ENCODE peak calls at places on chromosome 6, in five cellular contexts. B is esophagus squamous epithelium, O is mammary epithelial cell, V is heart left ventricle, F is right cardiac atrium. E is an unnamed sample.

GRCh38 chr6:156839591-156840001 is 62.4 kb downstream of the ARID1B start:
- DNase-seq in B (no peak), O (no peak), V (peak; percentile 55), F (peak; percentile 74), E (no peak)

GRCh38 chr6:134735461-134735860 is 214.4 kb downstream of the ALDH8A1 start:
- DNase-seq in B (no peak), O (no peak), V (no peak), F (no peak), E (no peak)

GRCh38 chr6:125904871-125905270 is 51.7 kb upstream of the HINT3 start:
- DNase-seq in B (no peak), O (peak; percentile 99), V (no peak), F (no peak), E (no peak)

GRCh38 chr6:158666637-158667359 is 16.9 kb downstream of the SYTL3 start:
- DNase-seq in B (no peak), O (no peak), V (no peak), F (no peak), E (peak; percentile 84)

GRCh38 chr6:157754351-157754750 is 68.7 kb upstream of the SNX9 start:
- DNase-seq in B (no peak), O (no peak), V (no peak), F (no peak), E (no peak)

GRCh38 chr6:37134622-37135191 is 35.2 kb upstream of the PIM1 start:
- DNase-seq in B (no peak), O (peak; percentile 95), V (no peak), F (no peak), E (no peak)

GRCh38 chr6:133587841-133588240 is 301.1 kb upstream of the TCF21 start:
- DNase-seq in B (no peak), O (no peak), V (no peak), F (no peak), E (no peak)

GRCh38 chr6:161921602-161922400 is 647.9 kb upstream of the AGPAT4 start:
- DNase-seq in B (no peak), O (no peak), V (no peak), F (no peak), E (no peak)

GRCh38 chr6:159125977-159126376 is 43.2 kb upstream of the FNDC1 start:
- DNase-seq in B (no peak), O (no peak), V (peak; percentile 87), F (peak; percentile 71), E (no peak)

GRCh38 chr6:89643411-89643810 is 4.9 kb upstream of the LYRM2 start:
- DNase-seq in B (no peak), O (no peak), V (no peak), F (no peak), E (no peak)

GRCh38 chr6:157535354-157536217 is 154.6 kb downstream of the ZDHHC14 start:
- DNase-seq in B (no peak), O (peak; percentile 91), V (no peak), F (no peak), E (no peak)

GRCh38 chr6:3451498-3451897 is 5.4 kb downstream of the SLC22A23 start:
- DNase-seq in B (no peak), O (no peak), V (no peak), F (no peak), E (no peak)

GRCh38 chr6:79498842-79499241 is 38.4 kb downstream of the LCA5 start:
- DNase-seq in B (no peak), O (no peak), V (no peak), F (no peak), E (no peak)

GRCh38 chr6:159916752-159917151 is 26.0 kb downstream of the MAS1 start:
- DNase-seq in B (no peak), O (no peak), V (no peak), F (no peak), E (no peak)

GRCh38 chr6:2542858-2543218 is 207.9 kb downstream of the MYLK4 start:
- DNase-seq in B (no peak), O (peak; percentile 94), V (no peak), F (no peak), E (no peak)

GRCh38 chr6:164106345-164106769 is 691.8 kb downstream of the QKI start:
- DNase-seq in B (no peak), O (no peak), V (peak; percentile 83), F (peak; percentile 86), E (no peak)

GRCh38 chr6:37624121-37624520 is 73.6 kb downstream of the MDGA1 start:
- DNase-seq in B (no peak), O (peak; percentile 82), V (no peak), F (no peak), E (no peak)

GRCh38 chr6:131382646-131383045 is 190.4 kb upstream of the ARG1 start:
- DNase-seq in B (no peak), O (no peak), V (no peak), F (no peak), E (no peak)

GRCh38 chr6:109008951-109009760 is 85.5 kb downstream of the SESN1 start:
- DNase-seq in B (peak; percentile 66), O (peak; percentile 89), V (peak; percentile 98), F (peak; percentile 99), E (peak; percentile 98)

GRCh38 chr6:156652231-156652750 is 124.9 kb upstream of the ARID1B start:
- DNase-seq in B (no peak), O (no peak), V (no peak), F (no peak), E (no peak)

GRCh38 chr6:14430218-14430617 is 312.6 kb downstream of the CD83 start:
- DNase-seq in B (no peak), O (no peak), V (no peak), F (no peak), E (no peak)

GRCh38 chr6:65760285-65760684 is 53.3 kb upstream of the EYS start:
- DNase-seq in B (no peak), O (no peak), V (no peak), F (no peak), E (no peak)

GRCh38 chr6:106448000-106448426 is 87.5 kb downstream of the CRYBG1 start:
- DNase-seq in B (no peak), O (no peak), V (peak; percentile 31), F (peak; percentile 54), E (peak; percentile 68)

GRCh38 chr6:121497869-121498462 is 62.5 kb downstream of the GJA1 start:
- DNase-seq in B (no peak), O (no peak), V (no peak), F (no peak), E (no peak)

GRCh38 chr6:127026247-127026646 is 92.2 kb upstream of the RSPO3 start:
- DNase-seq in B (no peak), O (peak; percentile 72), V (no peak), F (no peak), E (no peak)

GRCh38 chr6:67640462-67640861 is 994.6 kb upstream of the ADGRB3 start:
- DNase-seq in B (no peak), O (no peak), V (no peak), F (no peak), E (no peak)

GRCh38 chr6:116266803-116267202 is 12.9 kb downstream of the TSPYL1 start:
- DNase-seq in B (no peak), O (peak; percentile 63), V (no peak), F (no peak), E (no peak)

GRCh38 chr6:3036861-3037469 is 31.3 kb upstream of the RIPK1 start:
- DNase-seq in B (no peak), O (no peak), V (no peak), F (no peak), E (no peak)

GRCh38 chr6:15510536-15511247 is 152.1 kb downstream of the DTNBP1 start:
- DNase-seq in B (no peak), O (no peak), V (no peak), F (no peak), E (no peak)

GRCh38 chr6:170137176-170137891 is 153.5 kb downstream of the DLL1 start:
- DNase-seq in B (no peak), O (peak; percentile 73), V (peak; percentile 67), F (peak; percentile 80), E (peak; percentile 48)

GRCh38 chr6:32836873-32837272 is 1.7 kb downstream of the TAP2 start:
- DNase-seq in B (no peak), O (no peak), V (no peak), F (no peak), E (no peak)
- H3K4me3 ChIP-seq in B (no peak overlapping the region), O (no peak overlapping the region), V (no peak overlapping the region), F (no peak overlapping the region), E (no peak overlapping the region)

GRCh38 chr6:117498159-117498558 is 15.7 kb downstream of the DCBLD1 start:
- DNase-seq in B (no peak), O (peak; percentile 83), V (no peak), F (no peak), E (no peak)

GRCh38 chr6:117496383-117496990 is 14.0 kb downstream of the DCBLD1 start:
- DNase-seq in B (no peak), O (peak; percentile 96), V (no peak), F (no peak), E (no peak)

GRCh38 chr6:117495425-117495824 is 13.0 kb downstream of the DCBLD1 start:
- DNase-seq in B (no peak), O (peak; percentile 33), V (no peak), F (no peak), E (no peak)

GRCh38 chr6:117495873-117496272 is 13.4 kb downstream of the DCBLD1 start:
- DNase-seq in B (no peak), O (peak; percentile 35), V (no peak), F (no peak), E (no peak)

GRCh38 chr6:117497237-117497636 is 14.8 kb downstream of the DCBLD1 start:
- DNase-seq in B (no peak), O (no peak), V (no peak), F (no peak), E (no peak)
- H3K4me1 ChIP-seq in B (no peaks in the 10 kb centered on the region), O (peaks cover 60% of the 10 kb centered on the region), V (no peaks in the 10 kb centered on the region), F (peaks cover 4% of the 10 kb centered on the region), E (peaks cover 61% of the 10 kb centered on the region)

DNA sequence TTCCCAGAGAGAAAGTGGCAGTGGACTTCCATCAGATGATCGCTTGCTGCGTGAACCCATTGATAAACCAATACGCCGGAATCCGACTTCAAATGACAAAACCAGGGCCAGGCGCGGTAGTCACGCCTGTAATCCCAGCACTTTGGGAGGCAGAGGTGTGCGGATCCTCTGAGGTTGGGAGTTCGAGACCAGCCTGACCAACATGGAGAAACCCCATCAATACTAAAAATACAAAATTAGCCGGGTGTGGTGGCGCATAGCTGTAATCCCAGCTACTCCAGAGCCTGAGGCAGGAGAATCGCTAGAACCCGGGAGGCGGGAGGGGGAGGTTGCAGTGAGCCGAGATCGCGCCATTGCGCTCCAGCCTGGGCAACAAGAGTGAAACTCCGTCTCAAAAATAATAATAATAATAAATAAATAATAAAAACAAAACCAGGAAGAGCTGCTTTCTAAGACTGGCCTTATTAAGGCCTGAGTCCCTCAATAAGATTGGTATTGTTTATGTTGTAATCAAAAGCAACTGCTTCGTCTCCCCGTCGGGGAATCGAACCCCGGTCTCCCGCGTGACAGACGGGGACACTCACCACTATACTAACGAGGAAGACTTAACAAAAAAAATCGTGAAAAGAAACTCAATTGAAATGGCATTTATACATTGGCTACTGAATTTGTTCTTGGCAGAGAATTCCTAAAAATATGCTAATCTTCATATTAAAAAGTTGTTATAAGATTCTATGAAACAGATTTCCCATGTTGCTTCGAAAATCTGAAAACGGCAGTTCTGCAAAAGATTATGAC is 110.2 kb upstream of the ZNF184 start:
- DNase-seq in B (no peak), O (peak; percentile 66), V (no peak), F (no peak), E (no peak)
- H3K4me3 ChIP-seq in B (no peak overlapping the region), O (no peak overlapping the region), V (no peak overlapping the region), F (no peak overlapping the region), E (no peak overlapping the region)

DNA sequence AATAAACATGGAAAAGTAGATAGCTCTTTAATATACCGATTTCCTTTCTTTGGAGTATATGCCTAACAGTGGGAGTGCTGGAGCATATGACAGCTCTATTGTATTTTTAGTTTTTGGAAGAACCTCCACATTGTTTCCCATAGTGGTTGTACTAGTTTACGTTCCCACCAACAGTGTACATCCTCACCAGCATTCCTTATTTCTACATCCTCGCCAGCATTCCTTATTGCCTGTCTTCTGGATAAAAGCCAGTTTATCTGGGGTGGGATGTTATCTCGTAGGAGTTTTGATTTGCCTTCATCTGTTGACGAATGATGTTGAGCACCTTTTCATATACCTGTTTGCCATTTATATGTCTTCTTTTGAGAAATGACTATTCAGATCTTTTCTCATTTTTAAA is 2.6 kb downstream of the MICA start:
- DNase-seq in B (no peak), O (no peak), V (no peak), F (no peak), E (no peak)
- H3K4me1 ChIP-seq in B (peaks cover 21% of the 10 kb centered on the region), O (peaks cover 21% of the 10 kb centered on the region), V (peaks cover 7% of the 10 kb centered on the region), F (peaks cover 9% of the 10 kb centered on the region), E (peaks cover 74% of the 10 kb centered on the region)